ENCODE peak calls at places on chromosomes 16 and 17, in six cellular contexts. G is A172; Q is central memory CD4-positive, alpha-beta T cell; A is activated naive CD4-positive, alpha-beta T cell treated with anti-CD3 and anti-CD28 coated beads, Interleukin-2, amount 50 U/mL, for 16 hours; S is stimulated activated CD8-positive, alpha-beta memory T cell treated with anti-CD3 and anti-CD28 coated beads, Interleukin-7, amount 100 ng/mL, for 1 hour; B is GM10248. Z is an unnamed sample.

GRCh38 chr17:21249911-21250703 is 3.1 kb downstream of the NATD1 start:
- DNase-seq in S (no peak), A (no peak), B (no peak), G (no peak), Q (no peak), Z (no peak)

GRCh38 chr17:66542967-66543525 is 240.6 kb downstream of the PRKCA start:
- DNase-seq in S (no peak), G (peak; percentile 86), Q (no peak), B (no peak), A (no peak), Z (no peak)

GRCh38 chr16:28990375-28991040 is 5.7 kb downstream of the LAT start:
- DNase-seq in Q (no peak), S (no peak), B (no peak), A (peak; percentile 76), G (no peak), Z (no peak)

GRCh38 chr16:23302045-23302956 is at the start of gene SCNN1B:
- DNase-seq in A (no peak), G (no peak), Q (no peak), B (peak; percentile 35), S (no peak), Z (no peak)

GRCh38 chr17:29019475-29020181 is 13.8 kb upstream of the SEZ6 start:
- DNase-seq in S (no peak), A (no peak), B (no peak), Q (no peak), G (no peak), Z (no peak)

GRCh38 chr16:520847-521246 is 6.7 kb upstream of the CAPN15 start:
- DNase-seq in B (no peak), A (no peak), G (no peak), Q (no peak), S (no peak), Z (no peak)

GRCh38 chr16:4487955-4488481 is 11.8 kb downstream of the HMOX2 start:
- DNase-seq in G (peak; percentile 35), B (no peak), S (no peak), Q (no peak), A (no peak), Z (no peak)

GRCh38 chr16:23121024-23121423 is 28.2 kb downstream of the USP31 start:
- DNase-seq in G (no peak), S (no peak), B (no peak), Q (no peak), A (no peak), Z (no peak)

GRCh38 chr17:44199553-44200477 is at the start of gene ATXN7L3:
- DNase-seq in S (peak; percentile 100), Q (peak; percentile 96), G (peak; percentile 96), A (peak; percentile 100), B (peak; percentile 99), Z (peak; percentile 94)

GRCh38 chr16:67669499-67670101 is 3.0 kb downstream of the C16orf86 start:
- DNase-seq in G (no peak), S (no peak), Q (no peak), A (no peak), B (no peak), Z (no peak)

GRCh38 chr16:65524997-65525396 is 403.1 kb upstream of the CDH11 start:
- DNase-seq in S (no peak), Q (no peak), G (peak; percentile 39), B (no peak), A (no peak), Z (peak; percentile 42)

GRCh38 chr17:78622491-78623265 is 45.5 kb upstream of the DNAH17 start:
- DNase-seq in A (no peak), S (no peak), G (no peak), Q (no peak), B (no peak), Z (no peak)

GRCh38 chr17:46097497-46097896 is 95.7 kb downstream of the KANSL1 start:
- DNase-seq in B (no peak), G (no peak), A (no peak), Q (no peak), S (no peak), Z (no peak)

GRCh38 chr17:64002658-64003525 is 4.7 kb downstream of the PRR29 start:
- DNase-seq in B (no peak), Q (no peak), G (no peak), A (no peak), S (no peak), Z (no peak)

GRCh38 chr16:82761236-82761635 is 134.5 kb downstream of the CDH13 start:
- DNase-seq in B (no peak), A (no peak), S (no peak), Q (no peak), G (peak; percentile 45), Z (no peak)

GRCh38 chr17:57676543-57676942 is 68.6 kb downstream of the CCDC182 start:
- DNase-seq in G (no peak), A (no peak), Q (no peak), B (no peak), S (no peak), Z (no peak)

GRCh38 chr16:63617047-63617989 is 1504.5 kb downstream of the CDH11 start:
- DNase-seq in Q (no peak), B (no peak), S (no peak), G (no peak), A (no peak), Z (no peak)

GRCh38 chr16:80440691-80441090 is 100.1 kb upstream of the DYNLRB2 start:
- DNase-seq in A (no peak), G (no peak), Q (no peak), B (no peak), S (no peak), Z (no peak)

GRCh38 chr17:45729284-45729907 is 54.7 kb upstream of the CRHR1 start:
- DNase-seq in G (no peak), B (no peak), S (no peak), A (no peak), Q (no peak), Z (no peak)

GRCh38 chr17:66605561-66605960 is 229.4 kb upstream of the CACNG5 start:
- DNase-seq in A (no peak), S (no peak), G (no peak), B (no peak), Q (no peak), Z (no peak)

GRCh38 chr17:60599220-60599619 is 773 bp upstream of the PPM1D start:
- DNase-seq in B (no peak), S (no peak), G (no peak), Q (no peak), A (no peak), Z (no peak)

GRCh38 chr17:10031102-10031501 is 126.0 kb upstream of the RCVRN start:
- DNase-seq in Q (no peak), G (no peak), B (no peak), A (no peak), S (no peak), Z (no peak)

GRCh38 chr17:19270347-19270950 is 33.3 kb downstream of the EPN2 start:
- DNase-seq in A (no peak), S (no peak), Q (no peak), B (no peak), G (no peak), Z (no peak)

GRCh38 chr17:49494937-49495841 is at the start of gene NGFR:
- DNase-seq in B (peak; percentile 87), S (peak; percentile 16), A (peak; percentile 44), G (no peak), Q (peak; percentile 33), Z (no peak)

GRCh38 chr16:6008656-6009055 is 911.1 kb upstream of the EEF2KMT start:
- DNase-seq in Q (no peak), S (no peak), G (no peak), B (no peak), A (no peak), Z (no peak)

GRCh38 chr16:72985148-72985882 is 62.6 kb downstream of the ZFHX3 start:
- DNase-seq in B (no peak), Q (no peak), S (no peak), G (no peak), A (no peak), Z (no peak)

GRCh38 chr16:67542464-67542863 is 13.8 kb downstream of the RIPOR1 start:
- DNase-seq in A (peak; percentile 61), S (peak; percentile 42), Q (peak; percentile 81), B (peak; percentile 79), G (peak; percentile 64), Z (no peak)

GRCh38 chr17:46144246-46144645 is 49.0 kb downstream of the KANSL1 start:
- DNase-seq in S (no peak), B (no peak), G (no peak), A (no peak), Q (no peak), Z (no peak)

GRCh38 chr16:30775131-30775380 is 11.9 kb downstream of the ZNF629 start:
- DNase-seq in A (no peak), S (no peak), Q (no peak), G (no peak), B (no peak), Z (no peak)

GRCh38 chr17:73722163-73722562 is 77.9 kb upstream of the SDK2 start:
- DNase-seq in Q (peak; percentile 69), A (no peak), S (no peak), B (no peak), G (no peak), Z (no peak)

GRCh38 chr17:29642171-29642611 is 19.5 kb upstream of the CORO6 start:
- DNase-seq in Q (no peak), A (no peak), S (no peak), G (no peak), B (no peak), Z (no peak)

GRCh38 chr17:66347661-66348604 is 45.5 kb downstream of the PRKCA start:
- DNase-seq in A (no peak), S (no peak), Q (no peak), B (no peak), G (peak; percentile 40), Z (no peak)

GRCh38 chr17:40345161-40346034 is 19.1 kb downstream of the GJD3 start:
- DNase-seq in B (no peak), A (no peak), Q (peak; percentile 28), G (peak; percentile 82), S (no peak), Z (no peak)

GRCh38 chr16:85832578-85833539 is 33.4 kb downstream of the COX4I1 start:
- DNase-seq in Q (no peak), S (no peak), G (no peak), B (peak; percentile 75), A (no peak), Z (no peak)

Z was measured in brain pericyte.